ENCODE peak calls at places on chromosomes 13 and 19, in five cellular contexts. G is H1, D is GM12878, T is HCT116, X is SK-N-SH. E is an unnamed sample.

GRCh38 chr13:67204731-67205130 is 25.4 kb downstream of the PCDH9 start:
- DNase-seq in G (no peak), D (no peak), T (no peak), X (no peak), E (peak)

GRCh38 chr13:77853701-77854100 is 64.9 kb downstream of the EDNRB start:
- DNase-seq in G (no peak), D (no peak), T (no peak), X (no peak), E (no peak)

GRCh38 chr13:100646030-100646673 is 28.4 kb downstream of the TMTC4 start:
- DNase-seq in G (no peak), D (no peak), T (peak), X (peak), E (peak)

GRCh38 chr19:41194157-41194552 is 1.1 kb downstream of the CYP2S1 start:
- DNase-seq in G (no peak), D (no peak), T (no peak), X (no peak), E (no peak)

GRCh38 chr19:5627395-5627904 is 4.6 kb downstream of the SAFB start:
- DNase-seq in G (no peak), D (peak), T (no peak), X (no peak), E (no peak)

GRCh38 chr19:17681505-17682125 is 6.5 kb downstream of the UNC13A start:
- DNase-seq in G (peak), D (no peak), T (no peak), X (no peak), E (peak)

GRCh38 chr19:11821474-11821873 is 7.4 kb downstream of the ZNF440 start:
- DNase-seq in G (no peak), D (no peak), T (no peak), X (no peak), E (no peak)

GRCh38 chr19:13294812-13295567 is 144.8 kb downstream of the IER2 start:
- DNase-seq in G (no peak), D (no peak), T (no peak), X (no peak), E (no peak)

GRCh38 chr19:38539751-38540150 is 78.0 kb downstream of the MAP4K1 start:
- DNase-seq in G (no peak), D (no peak), T (no peak), X (no peak), E (no peak)

GRCh38 chr13:75569576-75569975 is 20.0 kb downstream of the UCHL3 start:
- DNase-seq in G (no peak), D (no peak), T (no peak), X (no peak), E (no peak)

GRCh38 chr13:75566658-75567057 is 17.1 kb downstream of the UCHL3 start:
- DNase-seq in G (no peak), D (no peak), T (no peak), X (peak), E (no peak)
- TF ChIP-seq JUND in G (no peak), D (no peak), T (no peak), X (no peak), E (no peak)

GRCh38 chr19:45362291-45362690 is 8.1 kb downstream of the ERCC2 start:
- DNase-seq in G (no peak), D (no peak), T (no peak), X (no peak), E (no peak)
- TF ChIP-seq JUND in G (no peak), D (no peak), T (no peak), X (no peak), E (no peak)

GRCh38 chr19:7575426-7576040 is 20.1 kb upstream of the CAMSAP3 start:
- DNase-seq in G (no peak), D (no peak), T (peak), X (no peak), E (no peak)
- TF ChIP-seq JUND in G (no peak), D (no peak), T (no peak), X (no peak), E (no peak)

GRCh38 chr19:48628486-48629296 is 8.5 kb downstream of the DBP start:
- DNase-seq in G (no peak), D (no peak), T (no peak), X (no peak), E (no peak)

GRCh38 chr19:48630289-48631036 is 6.7 kb downstream of the DBP start:
- DNase-seq in G (peak), D (no peak), T (no peak), X (no peak), E (no peak)

GRCh38 chr19:48627865-48628314 is 8.6 kb downstream of the SPHK2 start:
- DNase-seq in G (no peak), D (no peak), T (no peak), X (no peak), E (no peak)

GRCh38 chr19:48629599-48630288 is 7.4 kb downstream of the DBP start:
- DNase-seq in G (peak), D (no peak), T (peak), X (peak), E (no peak)

GRCh38 chr19:48629297-48629598 is 7.9 kb downstream of the DBP start:
- DNase-seq in G (no peak), D (no peak), T (no peak), X (no peak), E (no peak)
- TF ChIP-seq JUND in G (no peak), D (no peak), T (no peak), X (no peak), E (no peak)

GRCh38 chr13:26551255-26551654 is 6.2 kb upstream of the WASF3 start:
- DNase-seq in G (no peak), D (no peak), T (no peak), X (no peak), E (no peak)
- TF ChIP-seq JUND in G (no peak), D (no peak), T (no peak), X (no peak), E (no peak)

GRCh38 chr19:47157455-47158321 is 27.1 kb downstream of the SAE1 start:
- DNase-seq in G (peak), D (no peak), T (no peak), X (no peak), E (no peak)
- TF ChIP-seq JUND in G (no peak), D (no peak), T (no peak), X (no peak), E (no peak)

DNA sequence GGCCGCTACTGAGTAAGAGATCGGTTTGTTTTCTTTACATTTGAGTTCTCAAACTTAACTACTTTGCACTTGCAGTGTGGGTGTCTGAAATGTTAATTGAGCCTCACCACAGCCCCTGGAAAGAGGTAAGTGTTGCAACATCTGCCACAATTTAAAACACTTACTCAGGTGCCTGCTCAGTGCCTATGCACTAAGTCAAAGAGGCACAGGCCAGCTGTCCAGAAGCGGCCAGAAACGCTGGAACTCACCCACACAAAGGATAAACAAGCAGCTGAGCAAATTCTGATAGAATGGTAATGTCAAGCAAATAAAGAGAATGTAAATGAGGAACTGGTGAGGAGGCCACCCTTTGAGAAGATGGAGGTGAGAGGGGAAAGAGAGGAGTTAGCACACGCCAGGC is 67.8 kb upstream of the SERP2 start:
- DNase-seq in G (no peak), D (no peak), T (no peak), X (no peak), E (no peak)
- TF ChIP-seq JUND in G (no peak), D (no peak), T (no peak), X (no peak), E (no peak)

GRCh38 chr19:3115916-3116602 is 19.8 kb upstream of the GNA15 start:
- DNase-seq in G (no peak), D (no peak), T (no peak), X (no peak), E (peak)
- TF ChIP-seq JUND in G (no peak), D (no peak), T (no peak), X (no peak), E (no peak)